ENCODE peak calls at places on chromosomes 2 and 18, in four cellular contexts. One of them, this sample, is unnamed.

GRCh38 chr2:55826246-55826645 is 97.3 kb downstream of the EFEMP1 start:
- DNase-seq in heart right ventricle: no peak
- DNase-seq in small intestine: no peak
- DNase-seq in SJCRH30: no peak
- DNase-seq in this sample: no peak

GRCh38 chr2:98280376-98281102 is 65.7 kb upstream of the CNGA3 start:
- DNase-seq in SJCRH30: no peak
- DNase-seq in small intestine: peak; percentile 90
- DNase-seq in heart right ventricle: no peak
- DNase-seq in this sample: no peak

GRCh38 chr18:38460657-38461056 is 895.1 kb upstream of the CELF4 start:
- DNase-seq in heart right ventricle: no peak
- DNase-seq in small intestine: no peak
- DNase-seq in SJCRH30: no peak
- DNase-seq in this sample: no peak

GRCh38 chr2:20475567-20475952 is 28.7 kb downstream of the RHOB start:
- DNase-seq in heart right ventricle: no peak
- DNase-seq in small intestine: no peak
- DNase-seq in SJCRH30: no peak
- DNase-seq in this sample: no peak

GRCh38 chr2:107259411-107260195 is 373.6 kb upstream of the ST6GAL2 start:
- DNase-seq in heart right ventricle: no peak
- DNase-seq in small intestine: no peak
- DNase-seq in SJCRH30: peak; percentile 88
- DNase-seq in this sample: no peak

GRCh38 chr2:45541450-45541849 is 69.6 kb downstream of the SRBD1 start:
- DNase-seq in heart right ventricle: no peak
- DNase-seq in small intestine: no peak
- DNase-seq in SJCRH30: peak; percentile 15
- DNase-seq in this sample: no peak

GRCh38 chr18:71849407-71849806 is 694.7 kb downstream of the CBLN2 start:
- DNase-seq in heart right ventricle: no peak
- DNase-seq in small intestine: no peak
- DNase-seq in SJCRH30: peak; percentile 13
- DNase-seq in this sample: no peak

GRCh38 chr2:9488583-9489547 is 14.5 kb downstream of the IAH1 start:
- DNase-seq in heart right ventricle: no peak
- DNase-seq in SJCRH30: no peak
- DNase-seq in small intestine: no peak
- DNase-seq in this sample: no peak

GRCh38 chr2:230863442-230864121 is 1.2 kb upstream of the ITM2C start:
- DNase-seq in heart right ventricle: no peak
- DNase-seq in SJCRH30: no peak
- DNase-seq in small intestine: peak; percentile 18
- DNase-seq in this sample: no peak

GRCh38 chr18:9619545-9619944 is 5.2 kb upstream of the PPP4R1 start:
- DNase-seq in heart right ventricle: no peak
- DNase-seq in small intestine: peak; percentile 50
- DNase-seq in SJCRH30: no peak
- DNase-seq in this sample: no peak

GRCh38 chr2:10475221-10475722 is 27.1 kb upstream of the ODC1 start:
- DNase-seq in heart right ventricle: no peak
- DNase-seq in SJCRH30: no peak
- DNase-seq in small intestine: no peak
- DNase-seq in this sample: no peak

GRCh38 chr2:75053484-75054112 is 95.2 kb downstream of the POLE4 start:
- DNase-seq in SJCRH30: peak; percentile 71
- DNase-seq in heart right ventricle: no peak
- DNase-seq in small intestine: peak; percentile 23
- DNase-seq in this sample: no peak

GRCh38 chr2:15591692-15592463 is at the start of gene DDX1:
- DNase-seq in heart right ventricle: peak; percentile 79
- DNase-seq in SJCRH30: peak; percentile 91
- DNase-seq in small intestine: peak; percentile 89
- DNase-seq in this sample: peak; percentile 86

GRCh38 chr2:127417406-127417805 is 821 bp upstream of the PROC start:
- DNase-seq in small intestine: no peak
- DNase-seq in SJCRH30: no peak
- DNase-seq in heart right ventricle: no peak
- DNase-seq in this sample: no peak

GRCh38 chr2:164920430-164920829 is 34.9 kb downstream of the SLC38A11 start:
- DNase-seq in heart right ventricle: no peak
- DNase-seq in SJCRH30: no peak
- DNase-seq in small intestine: no peak
- DNase-seq in this sample: no peak

GRCh38 chr2:7161501-7161900 is 244.3 kb downstream of the RNF144A start:
- DNase-seq in SJCRH30: no peak
- DNase-seq in heart right ventricle: no peak
- DNase-seq in small intestine: no peak
- DNase-seq in this sample: no peak

GRCh38 chr2:36373149-36373880 is 17.7 kb downstream of the CRIM1 start:
- DNase-seq in heart right ventricle: no peak
- DNase-seq in small intestine: peak; percentile 77
- DNase-seq in SJCRH30: no peak
- DNase-seq in this sample: no peak

GRCh38 chr2:175918935-175919334 is 83.1 kb downstream of the LNPK start:
- DNase-seq in SJCRH30: no peak
- DNase-seq in heart right ventricle: no peak
- DNase-seq in small intestine: peak; percentile 30
- DNase-seq in this sample: no peak

GRCh38 chr2:439540-440465 is 151.9 kb upstream of the ALKAL2 start:
- DNase-seq in small intestine: peak; percentile 86
- DNase-seq in SJCRH30: no peak
- DNase-seq in heart right ventricle: no peak
- DNase-seq in this sample: no peak

GRCh38 chr18:56962322-56962721 is 184.6 kb upstream of the BOD1L2 start:
- DNase-seq in heart right ventricle: no peak
- DNase-seq in small intestine: no peak
- DNase-seq in SJCRH30: no peak
- DNase-seq in this sample: no peak

GRCh38 chr2:46657042-46657504 is 177.7 kb downstream of the TMEM247 start:
- DNase-seq in SJCRH30: peak; percentile 56
- DNase-seq in small intestine: peak; percentile 37
- DNase-seq in heart right ventricle: no peak
- DNase-seq in this sample: no peak

GRCh38 chr18:64982414-64983096 is 768.3 kb upstream of the CDH7 start:
- DNase-seq in heart right ventricle: no peak
- DNase-seq in small intestine: no peak
- DNase-seq in SJCRH30: no peak
- DNase-seq in this sample: no peak

GRCh38 chr18:76376668-76377358 is 118.2 kb downstream of the ZNF516 start:
- DNase-seq in heart right ventricle: no peak
- DNase-seq in SJCRH30: no peak
- DNase-seq in small intestine: no peak
- DNase-seq in this sample: no peak

GRCh38 chr18:33135951-33136660 is 304.4 kb downstream of the CCDC178 start:
- DNase-seq in heart right ventricle: no peak
- DNase-seq in small intestine: no peak
- DNase-seq in SJCRH30: no peak
- DNase-seq in this sample: no peak

GRCh38 chr2:68889500-68889899 is 18.3 kb upstream of the BMP10 start:
- DNase-seq in SJCRH30: peak; percentile 100
- DNase-seq in heart right ventricle: no peak
- DNase-seq in small intestine: no peak
- DNase-seq in this sample: no peak

GRCh38 chr2:170163666-170164065 is 14.3 kb upstream of the MYO3B start:
- DNase-seq in SJCRH30: no peak
- DNase-seq in heart right ventricle: no peak
- DNase-seq in small intestine: no peak
- DNase-seq in this sample: no peak

GRCh38 chr2:103387888-103388287 is 626.1 kb downstream of the TMEM182 start:
- DNase-seq in heart right ventricle: no peak
- DNase-seq in SJCRH30: no peak
- DNase-seq in small intestine: no peak
- DNase-seq in this sample: no peak

GRCh38 chr2:51013060-51013746 is 18.7 kb downstream of the NRXN1 start:
- DNase-seq in heart right ventricle: no peak
- DNase-seq in SJCRH30: peak; percentile 50
- DNase-seq in small intestine: peak; percentile 0
- DNase-seq in this sample: no peak

GRCh38 chr2:10254373-10255188 is 48.1 kb upstream of the HPCAL1 start:
- DNase-seq in heart right ventricle: no peak
- DNase-seq in small intestine: no peak
- DNase-seq in SJCRH30: peak; percentile 86
- DNase-seq in this sample: no peak

GRCh38 chr2:216289470-216289869 is 82.8 kb downstream of the MARCHF4 start:
- DNase-seq in heart right ventricle: no peak
- DNase-seq in small intestine: no peak
- DNase-seq in SJCRH30: no peak
- DNase-seq in this sample: no peak

GRCh38 chr2:215554689-215555088 is 118.8 kb upstream of the FN1 start:
- DNase-seq in heart right ventricle: no peak
- DNase-seq in small intestine: no peak
- DNase-seq in SJCRH30: no peak
- DNase-seq in this sample: no peak

GRCh38 chr2:237473474-237474453 is 13.3 kb upstream of the MLPH start:
- DNase-seq in small intestine: no peak
- DNase-seq in SJCRH30: peak; percentile 17
- DNase-seq in heart right ventricle: peak; percentile 33
- DNase-seq in this sample: no peak

GRCh38 chr2:202831241-202831997 is 40.1 kb downstream of the ICA1L start:
- DNase-seq in small intestine: peak; percentile 49
- DNase-seq in SJCRH30: peak; percentile 83
- DNase-seq in heart right ventricle: no peak
- DNase-seq in this sample: no peak

GRCh38 chr2:147927053-147927588 is 82.3 kb downstream of the ACVR2A start:
- DNase-seq in SJCRH30: no peak
- DNase-seq in small intestine: no peak
- DNase-seq in heart right ventricle: no peak
- DNase-seq in this sample: no peak

GRCh38 chr2:238134393-238134785 is 4.1 kb upstream of the KLHL30 start:
- DNase-seq in small intestine: no peak
- DNase-seq in SJCRH30: peak; percentile 56
- DNase-seq in heart right ventricle: no peak
- DNase-seq in this sample: no peak

GRCh38 chr2:19349911-19350677 is 8.3 kb downstream of the OSR1 start:
- DNase-seq in SJCRH30: peak; percentile 41
- DNase-seq in small intestine: peak; percentile 49
- DNase-seq in heart right ventricle: peak; percentile 47
- DNase-seq in this sample: peak; percentile 78

GRCh38 chr2:19351914-19352697 is 6.3 kb downstream of the OSR1 start:
- DNase-seq in heart right ventricle: no peak
- DNase-seq in SJCRH30: no peak
- DNase-seq in small intestine: no peak
- DNase-seq in this sample: no peak

GRCh38 chr2:19350678-19351401 is 7.6 kb downstream of the OSR1 start:
- DNase-seq in heart right ventricle: no peak
- DNase-seq in small intestine: no peak
- DNase-seq in SJCRH30: no peak
- DNase-seq in this sample: no peak

GRCh38 chr2:19352946-19353720 is 5.3 kb downstream of the OSR1 start:
- DNase-seq in SJCRH30: no peak
- DNase-seq in heart right ventricle: no peak
- DNase-seq in small intestine: no peak
- DNase-seq in this sample: no peak

GRCh38 chr2:19351499-19351898 is 6.9 kb downstream of the OSR1 start:
- DNase-seq in small intestine: no peak
- DNase-seq in SJCRH30: no peak
- DNase-seq in heart right ventricle: no peak
- DNase-seq in this sample: no peak
- H3K27ac ChIP-seq in small intestine: no peak overlapping the region
- H3K27ac ChIP-seq in SJCRH30: no peak overlapping the region
- H3K27ac ChIP-seq in heart right ventricle: no peak overlapping the region
- H3K27ac ChIP-seq in this sample: no peak overlapping the region

DNA sequence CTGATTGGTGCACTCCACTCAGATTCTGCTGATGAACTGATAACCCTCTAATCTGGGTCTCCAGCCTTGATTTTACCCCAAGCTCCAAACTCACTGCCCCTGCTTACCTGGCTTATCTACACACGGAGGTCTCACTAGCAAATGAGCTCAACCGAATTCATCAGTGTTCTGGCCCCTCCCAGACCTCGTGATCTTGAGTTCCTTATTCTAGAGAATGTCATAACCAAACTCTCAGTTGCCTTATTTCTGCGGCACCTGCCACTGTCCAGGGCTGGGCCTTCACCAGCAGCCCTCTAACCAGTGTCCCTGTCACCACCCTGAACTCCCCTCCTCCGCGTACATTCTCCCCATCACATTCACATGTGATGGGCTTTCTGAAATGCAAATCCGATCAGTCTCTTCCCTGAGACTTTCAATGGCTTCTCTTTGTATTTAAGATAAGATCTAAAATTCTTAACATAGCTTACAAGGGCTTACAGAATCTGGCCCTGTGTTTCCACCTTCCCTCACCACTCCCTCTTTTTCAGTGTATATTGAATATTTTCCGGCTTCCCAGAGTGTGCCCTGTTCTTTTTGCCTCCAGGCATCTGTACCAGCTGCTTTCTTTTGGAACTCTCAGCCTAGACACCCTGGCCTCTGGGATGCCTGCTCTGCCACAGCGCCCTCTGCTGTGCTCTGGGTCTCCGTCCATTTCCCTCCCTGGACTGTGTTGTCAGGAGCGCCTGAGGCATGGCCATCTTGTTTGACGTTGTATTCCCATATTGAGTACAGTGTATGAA is 31.1 kb downstream of the NAB1 start:
- DNase-seq in heart right ventricle: no peak
- DNase-seq in SJCRH30: peak; percentile 96
- DNase-seq in small intestine: peak; percentile 62
- DNase-seq in this sample: peak; percentile 32
- H3K27ac ChIP-seq in heart right ventricle: no peak overlapping the region
- H3K27ac ChIP-seq in SJCRH30: no peak overlapping the region
- H3K27ac ChIP-seq in small intestine: no peak overlapping the region
- H3K27ac ChIP-seq in this sample: no peak overlapping the region

DNA sequence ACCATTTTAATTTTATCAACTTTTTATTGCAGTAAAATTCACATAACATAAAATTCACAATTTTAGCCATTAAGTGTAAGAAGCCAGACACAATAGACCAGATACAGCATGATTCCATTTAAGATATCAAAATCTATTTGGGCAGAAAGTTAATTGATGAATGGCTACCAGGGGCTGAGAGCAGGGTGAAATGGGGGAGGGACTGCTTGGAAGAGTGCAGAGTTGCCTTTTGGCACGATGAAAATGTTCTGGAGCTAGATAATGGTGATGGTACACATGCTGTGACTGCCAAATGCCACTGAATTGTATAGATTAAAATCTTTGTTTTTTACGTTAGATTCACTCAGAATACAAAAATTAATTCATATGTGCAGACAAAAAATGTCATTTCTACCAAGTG is 289.3 kb upstream of the HNMT start:
- DNase-seq in small intestine: no peak
- DNase-seq in heart right ventricle: no peak
- DNase-seq in SJCRH30: no peak
- DNase-seq in this sample: no peak
- H3K27ac ChIP-seq in small intestine: no peak overlapping the region
- H3K27ac ChIP-seq in heart right ventricle: no peak overlapping the region
- H3K27ac ChIP-seq in SJCRH30: no peak overlapping the region
- H3K27ac ChIP-seq in this sample: no peak overlapping the region

DNA sequence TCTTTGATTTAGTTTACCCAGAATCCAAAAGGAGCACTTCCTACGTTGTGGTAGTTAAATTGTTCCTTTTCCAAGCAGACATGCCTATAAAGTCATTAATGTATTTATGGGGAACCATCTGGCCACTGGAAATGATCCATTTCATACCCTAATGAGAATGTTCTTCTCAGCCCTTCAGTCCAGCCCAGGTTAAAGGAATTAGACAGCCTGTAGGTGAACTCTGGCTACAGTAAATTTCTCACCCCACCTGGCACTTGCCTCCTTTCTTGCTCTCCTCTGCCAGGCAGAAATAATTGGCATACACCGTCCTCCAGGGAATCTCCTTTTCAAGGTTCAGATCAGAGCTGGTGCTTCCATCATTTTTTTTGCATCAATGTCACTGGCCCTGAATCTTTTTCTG is 121.1 kb downstream of the SETBP1 start:
- DNase-seq in SJCRH30: no peak
- DNase-seq in heart right ventricle: no peak
- DNase-seq in small intestine: no peak
- DNase-seq in this sample: no peak
- H3K27ac ChIP-seq in SJCRH30: no peak overlapping the region
- H3K27ac ChIP-seq in heart right ventricle: no peak overlapping the region
- H3K27ac ChIP-seq in small intestine: no peak overlapping the region
- H3K27ac ChIP-seq in this sample: no peak overlapping the region

This sample was measured in substantia nigra.